ENCODE peak calls at places on chromosomes 2 and 18, in six cellular contexts. M is stimulated activated naive CD8-positive, alpha-beta T cell treated with anti-CD3 and anti-CD28 coated beads, Interleukin-15, Interleukin-2, amounts not matched to agents 100 U/mL and 50 U/mL, for 24 hours; K is Right ventricle myocardium superior; W is sciatic nerve; I is stimulated activated memory B cell treated with anti-CD40 and anti-IgM and Interleukin-4, amounts not matched to agents 10 μg/mL and 1 μg/mL and 100 μg/mL, for 72 hours; V is activated CD8-positive, alpha-beta T cell treated with anti-CD3 and anti-CD28 coated beads, Interleukin-2, amount 10 ng/mL, durations not matched to agents 7 days and 5 days. B is an unnamed sample.

GRCh38 chr18:49648326-49648725 is 86.5 kb downstream of the LIPG start:
- ATAC-seq in I (no peak), W (peak), V (no peak), K (peak), M (no peak), B (peak)

GRCh38 chr18:75455249-75456183 is 28.0 kb upstream of the SMIM21 start:
- ATAC-seq in K (peak), V (peak), W (peak), I (peak), M (peak), B (peak)

GRCh38 chr2:85684380-85684779 is 9.8 kb upstream of the GNLY start:
- ATAC-seq in M (no peak), W (no peak), I (peak), K (no peak), V (peak), B (no peak)

GRCh38 chr2:189168876-189169499 is 10.6 kb downstream of the COL5A2 start:
- ATAC-seq in V (no peak), W (peak), M (no peak), I (no peak), K (peak), B (peak)

GRCh38 chr18:2222270-2223185 is 348.8 kb downstream of the METTL4 start:
- ATAC-seq in V (no peak), M (no peak), W (no peak), K (no peak), I (no peak), B (no peak)

GRCh38 chr2:171281116-171281515 is 120.4 kb upstream of the TLK1 start:
- ATAC-seq in W (no peak), M (no peak), K (no peak), I (no peak), V (no peak), B (no peak)

GRCh38 chr2:239535413-239535790 is 134.6 kb upstream of the HDAC4 start:
- ATAC-seq in I (no peak), W (no peak), K (no peak), M (no peak), V (no peak), B (no peak)

GRCh38 chr2:69588403-69588802 is 55.1 kb downstream of the AAK1 start:
- ATAC-seq in K (no peak), W (no peak), V (no peak), M (peak), I (no peak), B (no peak)

GRCh38 chr2:144544053-144544452 is 24.1 kb upstream of the ZEB2 start:
- ATAC-seq in M (no peak), W (no peak), K (no peak), I (no peak), V (no peak), B (no peak)

GRCh38 chr2:196166876-196167275 is 4.5 kb downstream of the STK17B start:
- ATAC-seq in M (no peak), W (no peak), I (no peak), V (no peak), K (no peak), B (no peak)

GRCh38 chr2:71695235-71696120 is 242.1 kb downstream of the DYSF start:
- ATAC-seq in M (no peak), K (no peak), V (no peak), W (no peak), I (no peak), B (no peak)

GRCh38 chr2:96205238-96205637 is 3.4 kb downstream of the STARD7 start:
- ATAC-seq in I (no peak), W (no peak), V (no peak), K (no peak), M (no peak), B (no peak)

GRCh38 chr2:113164930-113165585 is 8.7 kb upstream of the PSD4 start:
- ATAC-seq in M (no peak), K (no peak), V (no peak), W (no peak), I (no peak), B (no peak)

GRCh38 chr2:73886357-73886756 is 6.5 kb upstream of the ACTG2 start:
- ATAC-seq in I (peak), W (no peak), V (peak), K (no peak), M (peak), B (no peak)

GRCh38 chr18:31825772-31826171 is 65.1 kb upstream of the SLC25A52 start:
- ATAC-seq in V (no peak), W (no peak), I (peak), K (no peak), M (no peak), B (no peak)

GRCh38 chr18:55713707-55714106 is 125.7 kb upstream of the TCF4 start:
- ATAC-seq in V (no peak), M (no peak), K (no peak), I (no peak), W (no peak), B (no peak)

GRCh38 chr2:219445220-219445631 is 10.6 kb downstream of the SPEG start:
- ATAC-seq in W (no peak), K (no peak), V (no peak), M (no peak), I (no peak), B (no peak)

GRCh38 chr2:43898134-43898957 is 59.6 kb downstream of the ABCG8 start:
- ATAC-seq in M (no peak), W (no peak), V (no peak), I (no peak), K (no peak), B (no peak)

GRCh38 chr18:59556265-59556664 is 141.0 kb downstream of the CCBE1 start:
- ATAC-seq in M (no peak), W (peak), K (peak), I (no peak), V (no peak), B (no peak)

GRCh38 chr2:117726747-117727146 is 87.7 kb upstream of the DDX18 start:
- ATAC-seq in I (no peak), K (no peak), M (no peak), W (peak), V (no peak), B (no peak)

GRCh38 chr2:13193075-13193474 is 476.3 kb downstream of the TRIB2 start:
- ATAC-seq in M (no peak), I (no peak), W (no peak), V (peak), K (no peak), B (no peak)

GRCh38 chr18:48797841-48798255 is 152.9 kb downstream of the SMAD7 start:
- ATAC-seq in W (no peak), V (no peak), M (no peak), K (peak), I (no peak), B (peak)

GRCh38 chr2:62826953-62827675 is 121.6 kb downstream of the EHBP1 start:
- ATAC-seq in I (no peak), V (no peak), M (no peak), K (no peak), W (no peak), B (no peak)

GRCh38 chr2:164069542-164069941 is 333.7 kb upstream of the FIGN start:
- ATAC-seq in I (no peak), K (no peak), V (no peak), W (peak), M (no peak), B (no peak)